ENCODE peak calls at places on chromosomes 7 and 10, in four cellular contexts. H, Z, C and Q are unnamed samples.

GRCh38 chr7:147197006-147197405 is 1080.4 kb downstream of the CNTNAP2 start:
- DNase-seq in H (no peak), Z (no peak), C (no peak), Q (no peak)

GRCh38 chr10:944034-944831 is 12.7 kb upstream of the LARP4B start:
- DNase-seq in H (no peak), Z (no peak), C (peak; percentile 88), Q (peak; percentile 70)

GRCh38 chr7:22782616-22783232 is 39.9 kb downstream of the TOMM7 start:
- DNase-seq in H (no peak), Z (peak; percentile 88), C (peak; percentile 65), Q (peak; percentile 72)

GRCh38 chr10:12594448-12594944 is 245.1 kb downstream of the CAMK1D start:
- DNase-seq in H (no peak), Z (no peak), C (no peak), Q (no peak)

GRCh38 chr10:21587391-21587790 is 53.4 kb downstream of the MLLT10 start:
- DNase-seq in H (no peak), Z (no peak), C (no peak), Q (no peak)

GRCh38 chr7:1236831-1237701 is 4.4 kb downstream of the UNCX start:
- DNase-seq in H (no peak), Z (no peak), C (no peak), Q (no peak)

GRCh38 chr10:79139124-79139835 is 70.5 kb downstream of the ZMIZ1 start:
- DNase-seq in H (no peak), Z (no peak), C (peak; percentile 71), Q (no peak)

GRCh38 chr7:32158076-32158475 is 87.9 kb upstream of the PDE1C start:
- DNase-seq in H (no peak), Z (no peak), C (peak; percentile 60), Q (no peak)

GRCh38 chr7:131358636-131359035 is 31.0 kb downstream of the MKLN1 start:
- DNase-seq in H (no peak), Z (no peak), C (no peak), Q (no peak)

GRCh38 chr10:119412831-119413737 is 129.4 kb downstream of the RGS10 start:
- DNase-seq in H (no peak), Z (no peak), C (no peak), Q (no peak)

GRCh38 chr7:154638286-154638685 is 364.6 kb downstream of the PAXIP1 start:
- DNase-seq in H (no peak), Z (no peak), C (no peak), Q (no peak)

GRCh38 chr7:77327067-77327931 is 88.8 kb downstream of the GSAP start:
- DNase-seq in H (no peak), Z (no peak), C (peak; percentile 21), Q (peak; percentile 32)

GRCh38 chr10:23048191-23048590 is 47.2 kb upstream of the MSRB2 start:
- DNase-seq in H (no peak), Z (no peak), C (no peak), Q (no peak)

GRCh38 chr7:55192718-55193117 is 172.4 kb upstream of the LANCL2 start:
- DNase-seq in H (no peak), Z (peak; percentile 30), C (peak; percentile 90), Q (no peak)

GRCh38 chr10:1732501-1733123 is 4.7 kb downstream of the ADARB2 start:
- DNase-seq in H (no peak), Z (no peak), C (no peak), Q (no peak)

GRCh38 chr10:93379366-93380042 is 102.6 kb downstream of the MYOF start:
- DNase-seq in H (no peak), Z (no peak), C (peak; percentile 83), Q (no peak)

GRCh38 chr7:73717991-73718405 is 1.5 kb downstream of the STX1A start:
- DNase-seq in H (no peak), Z (no peak), C (peak; percentile 97), Q (no peak)

GRCh38 chr10:110029448-110029847 is 21.7 kb downstream of the ADD3 start:
- DNase-seq in H (no peak), Z (no peak), C (no peak), Q (no peak)

GRCh38 chr7:93331706-93332105 is 99.5 kb downstream of the VPS50 start:
- DNase-seq in H (no peak), Z (no peak), C (no peak), Q (no peak)

GRCh38 chr10:44925811-44926760 is 14.9 kb downstream of the TMEM72 start:
- DNase-seq in H (no peak), Z (no peak), C (no peak), Q (no peak)

DNA sequence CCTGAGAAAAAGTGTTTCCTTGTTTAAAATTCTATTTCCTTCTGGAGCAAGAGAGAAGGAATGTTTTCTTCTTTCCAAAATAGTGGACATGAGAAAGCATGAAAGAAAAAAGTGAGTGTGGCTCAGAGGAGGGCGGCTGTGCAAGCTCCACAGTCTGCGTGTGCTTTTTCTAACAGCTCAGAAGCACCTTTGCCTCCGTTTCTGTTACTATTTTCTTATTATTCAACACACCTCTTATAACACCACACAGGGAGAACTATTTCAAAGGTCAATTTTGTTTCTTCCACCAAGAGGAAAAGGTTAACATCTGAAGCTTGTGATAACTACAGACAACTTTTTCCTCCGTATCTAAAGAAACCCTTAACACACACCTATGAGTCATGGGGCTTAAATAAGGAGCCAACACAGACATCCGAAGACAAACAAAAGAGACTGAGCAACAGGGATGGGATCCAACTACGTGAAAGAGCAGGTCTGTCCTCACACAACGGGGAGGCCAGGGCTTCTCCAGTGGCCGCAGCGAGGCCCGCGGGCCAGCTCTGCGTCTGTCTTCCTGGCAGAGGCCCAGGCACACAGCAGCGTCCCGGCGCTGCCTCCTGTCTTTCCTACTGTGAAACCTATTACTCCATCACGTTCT is 36.2 kb upstream of the NCAPG2 start:
- DNase-seq in H (no peak), Z (peak; percentile 31), C (peak; percentile 99), Q (no peak)
- TF ChIP-seq CTCF in H (no peak), Z (no peak), C (no peak), Q (no peak)

DNA sequence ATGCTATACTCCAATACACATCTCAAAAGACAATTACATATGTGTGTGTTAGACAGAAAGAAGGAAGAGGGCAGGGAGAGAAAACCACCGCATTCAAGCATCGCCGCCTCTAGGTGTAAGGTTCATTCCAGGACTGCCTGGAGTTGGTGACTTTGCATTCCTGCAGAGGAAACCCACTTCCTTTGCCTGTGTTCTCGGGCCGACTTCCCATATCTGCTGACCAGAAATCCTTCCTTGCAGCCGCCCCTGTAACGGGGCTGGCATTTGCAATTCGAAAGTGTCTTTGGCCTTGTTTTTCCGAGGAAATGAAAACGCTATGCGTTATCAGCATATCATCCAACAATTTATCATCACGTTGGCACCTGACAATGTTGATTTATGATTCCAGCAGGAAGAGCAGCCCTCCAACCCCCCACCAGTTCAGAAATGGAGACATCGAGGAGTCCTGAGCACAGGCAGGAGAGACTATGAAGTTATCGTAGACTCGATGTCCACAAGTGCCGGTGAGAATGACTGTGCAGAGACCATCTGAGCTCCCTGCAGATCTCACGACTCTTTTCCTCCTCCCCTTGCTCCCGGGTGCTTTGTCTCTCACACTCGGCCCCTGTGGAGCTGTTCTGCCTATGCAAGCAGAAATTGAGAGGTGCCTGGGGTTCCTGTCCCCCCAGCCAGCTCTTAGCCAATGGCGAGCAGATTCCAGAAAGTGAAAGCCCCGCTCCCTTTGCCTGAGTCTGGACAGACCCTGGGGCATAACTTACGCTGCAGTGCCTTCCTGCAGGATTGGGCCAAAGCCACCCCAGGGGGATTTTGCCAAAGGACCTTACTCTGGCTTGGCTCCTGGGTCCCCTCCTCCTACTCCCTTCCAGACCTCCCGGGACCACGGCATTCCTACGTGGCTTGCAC is 68.9 kb upstream of the FOXK1 start:
- DNase-seq in H (no peak), Z (peak; percentile 51), C (peak; percentile 60), Q (no peak)
- H3K4me3 ChIP-seq in H (peak overlapping the region; percentile 51), Z (no peak overlapping the region), C (peak overlapping the region; percentile 20), Q (peak overlapping the region; percentile 23)

DNA sequence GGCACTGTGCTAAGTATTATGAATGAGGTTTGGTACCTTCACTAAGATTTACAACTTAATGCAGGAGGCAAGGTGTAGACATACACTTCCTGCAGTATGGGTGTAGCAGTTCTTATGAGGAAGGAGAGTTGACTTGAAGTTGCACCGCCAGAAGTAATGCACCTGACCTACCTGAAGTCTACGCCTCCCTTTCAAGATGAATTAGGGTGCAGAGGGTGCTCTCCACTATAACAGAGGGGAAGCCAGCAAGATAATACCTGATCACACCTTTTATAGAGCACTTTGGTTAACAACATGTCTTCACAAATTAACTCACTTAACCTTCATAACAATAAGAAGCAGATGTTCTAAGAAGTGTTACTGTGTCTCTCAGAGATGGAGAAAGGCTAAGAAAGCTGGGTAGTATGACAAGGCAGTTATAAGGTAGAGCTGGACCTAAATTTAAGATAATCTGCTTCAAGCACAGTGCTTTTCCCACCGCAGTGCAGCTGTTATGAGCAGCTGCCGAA is 552 bp upstream of the RAB18 start:
- DNase-seq in H (no peak), Z (no peak), C (no peak), Q (no peak)
- TF ChIP-seq POLR2AphosphoS5 in H (no peak), Z (no peak), C (no peak), Q (no peak)

GRCh38 chr7:36473454-36474282 is 84.0 kb downstream of the ANLN start:
- DNase-seq in H (no peak), Z (peak; percentile 89), C (peak; percentile 40), Q (peak; percentile 39)
- TF ChIP-seq CTCF in H (peak; percentile 55), Z (peak; percentile 57), C (peak; percentile 55), Q (no peak)

DNA sequence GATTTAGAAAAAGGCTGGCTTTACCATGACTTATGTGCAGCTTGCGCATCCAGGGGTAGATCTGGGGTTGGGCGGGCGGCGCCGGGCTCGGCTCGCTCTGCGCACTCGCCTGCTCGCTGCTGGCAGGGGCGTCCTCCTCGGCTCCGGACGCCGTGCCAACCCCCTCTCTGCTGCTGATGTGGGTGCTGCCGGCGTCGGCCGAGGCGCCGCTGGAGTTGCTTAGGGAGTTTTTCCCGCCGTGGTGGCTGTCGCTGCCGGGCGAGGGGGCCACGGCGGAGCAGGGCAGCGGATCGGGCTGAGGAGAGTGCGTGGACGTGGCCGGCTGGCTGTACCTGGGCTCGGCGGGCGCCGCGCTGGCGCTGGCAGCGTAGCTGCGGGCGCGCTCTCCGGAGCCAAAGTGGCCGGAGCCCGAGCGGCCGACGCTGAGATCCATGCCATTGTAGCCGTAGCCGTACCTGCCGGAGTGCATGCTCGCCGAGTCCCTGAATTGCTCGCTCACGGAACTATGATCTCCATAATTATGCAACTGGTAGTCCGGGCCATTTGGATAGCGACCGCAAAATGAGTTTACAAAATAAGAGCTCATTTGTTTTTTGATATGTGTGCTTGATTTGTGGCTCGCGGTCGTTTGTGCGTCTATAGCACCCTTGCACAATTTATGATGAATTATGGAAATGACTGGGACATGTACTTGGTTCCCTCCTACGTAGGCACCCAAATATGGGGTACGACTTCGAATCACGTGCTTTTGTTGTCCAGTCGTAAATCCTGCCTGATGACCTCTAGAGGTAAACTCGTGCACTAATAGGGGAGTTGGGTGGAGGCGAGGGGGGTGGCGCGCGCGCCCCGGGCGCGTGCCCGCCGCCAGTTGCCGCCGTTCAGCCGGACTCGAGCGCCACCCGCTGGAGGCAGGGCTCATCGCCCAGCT is at the start of gene HOXA5:
- DNase-seq in H (no peak), Z (peak; percentile 96), C (peak; percentile 97), Q (peak; percentile 45)
- H3K4me3 ChIP-seq in H (no peak within 1 kb of the TSS), Z (peak within 1 kb of the TSS; percentile 16), C (peak within 1 kb of the TSS; percentile 84), Q (peak within 1 kb of the TSS; percentile 65)